ENCODE peak calls at places on chromosomes 16 and 17, in eight cellular contexts. One of them, this sample, is unnamed.

GRCh38 chr16:25030420-25031131 is 15.4 kb upstream of the ARHGAP17 start:
- DNase-seq in thoracic aorta: no peak
- DNase-seq in bronchial epithelial cell: no peak
- DNase-seq in ascending aorta: no peak
- DNase-seq in MCF 10A: no peak
- DNase-seq in stomach: no peak
- DNase-seq in activated B cell treated with CpG ODN at 0.5 μM for 24 hours: no peak
- DNase-seq in Caco-2: no peak
- DNase-seq in this sample: no peak

GRCh38 chr17:61000911-61001310 is 323.3 kb downstream of the BCAS3 start:
- DNase-seq in thoracic aorta: no peak
- DNase-seq in bronchial epithelial cell: no peak
- DNase-seq in ascending aorta: no peak
- DNase-seq in MCF 10A: peak; percentile 4
- DNase-seq in stomach: no peak
- DNase-seq in activated B cell treated with CpG ODN at 0.5 μM for 24 hours: no peak
- DNase-seq in Caco-2: no peak
- DNase-seq in this sample: no peak

GRCh38 chr16:12583237-12583897 is 220.3 kb downstream of the CPPED1 start:
- DNase-seq in thoracic aorta: no peak
- DNase-seq in bronchial epithelial cell: no peak
- DNase-seq in ascending aorta: no peak
- DNase-seq in MCF 10A: no peak
- DNase-seq in stomach: no peak
- DNase-seq in activated B cell treated with CpG ODN at 0.5 μM for 24 hours: no peak
- DNase-seq in Caco-2: no peak
- DNase-seq in this sample: no peak

GRCh38 chr17:156094-156621 is 18.8 kb downstream of the SCGB1C2 start:
- DNase-seq in thoracic aorta: no peak
- DNase-seq in bronchial epithelial cell: no peak
- DNase-seq in ascending aorta: no peak
- DNase-seq in MCF 10A: no peak
- DNase-seq in stomach: no peak
- DNase-seq in activated B cell treated with CpG ODN at 0.5 μM for 24 hours: no peak
- DNase-seq in Caco-2: no peak
- DNase-seq in this sample: no peak

GRCh38 chr17:81235822-81236740 is 2.8 kb downstream of the TEPSIN start:
- DNase-seq in thoracic aorta: no peak
- DNase-seq in bronchial epithelial cell: no peak
- DNase-seq in ascending aorta: no peak
- DNase-seq in MCF 10A: no peak
- DNase-seq in stomach: no peak
- DNase-seq in activated B cell treated with CpG ODN at 0.5 μM for 24 hours: no peak
- DNase-seq in Caco-2: no peak
- DNase-seq in this sample: peak; percentile 11

GRCh38 chr16:47590472-47590871 is 129.3 kb downstream of the PHKB start:
- DNase-seq in thoracic aorta: no peak
- DNase-seq in bronchial epithelial cell: no peak
- DNase-seq in ascending aorta: no peak
- DNase-seq in MCF 10A: no peak
- DNase-seq in stomach: no peak
- DNase-seq in activated B cell treated with CpG ODN at 0.5 μM for 24 hours: no peak
- DNase-seq in Caco-2: no peak
- DNase-seq in this sample: no peak

GRCh38 chr16:56988948-56989945 is at the start of gene NLRC5:
- DNase-seq in thoracic aorta: peak; percentile 41
- DNase-seq in bronchial epithelial cell: peak; percentile 52
- DNase-seq in ascending aorta: peak; percentile 92
- DNase-seq in MCF 10A: peak; percentile 83
- DNase-seq in stomach: peak; percentile 92
- DNase-seq in activated B cell treated with CpG ODN at 0.5 μM for 24 hours: peak; percentile 76
- DNase-seq in Caco-2: peak; percentile 79
- DNase-seq in this sample: peak; percentile 87

GRCh38 chr17:48051706-48052486 is 3.7 kb downstream of the NFE2L1 start:
- DNase-seq in thoracic aorta: peak; percentile 36
- DNase-seq in bronchial epithelial cell: no peak
- DNase-seq in ascending aorta: peak; percentile 81
- DNase-seq in MCF 10A: peak; percentile 88
- DNase-seq in stomach: peak; percentile 38
- DNase-seq in activated B cell treated with CpG ODN at 0.5 μM for 24 hours: no peak
- DNase-seq in Caco-2: no peak
- DNase-seq in this sample: no peak

GRCh38 chr17:37117743-37118142 is 169.0 kb downstream of the AATF start:
- DNase-seq in thoracic aorta: no peak
- DNase-seq in bronchial epithelial cell: no peak
- DNase-seq in ascending aorta: no peak
- DNase-seq in MCF 10A: no peak
- DNase-seq in stomach: no peak
- DNase-seq in activated B cell treated with CpG ODN at 0.5 μM for 24 hours: no peak
- DNase-seq in Caco-2: no peak
- DNase-seq in this sample: no peak

GRCh38 chr17:78715000-78715771 is 66.9 kb downstream of the CYTH1 start:
- DNase-seq in thoracic aorta: no peak
- DNase-seq in bronchial epithelial cell: no peak
- DNase-seq in ascending aorta: no peak
- DNase-seq in MCF 10A: no peak
- DNase-seq in stomach: peak; percentile 22
- DNase-seq in activated B cell treated with CpG ODN at 0.5 μM for 24 hours: no peak
- DNase-seq in Caco-2: no peak
- DNase-seq in this sample: no peak

GRCh38 chr16:49519008-49519656 is 145.5 kb downstream of the C16orf78 start:
- DNase-seq in thoracic aorta: no peak
- DNase-seq in bronchial epithelial cell: no peak
- DNase-seq in ascending aorta: no peak
- DNase-seq in MCF 10A: no peak
- DNase-seq in stomach: no peak
- DNase-seq in activated B cell treated with CpG ODN at 0.5 μM for 24 hours: no peak
- DNase-seq in Caco-2: no peak
- DNase-seq in this sample: no peak

GRCh38 chr17:15920758-15921239 is 24.1 kb upstream of the ADORA2B start:
- DNase-seq in thoracic aorta: no peak
- DNase-seq in bronchial epithelial cell: peak; percentile 82
- DNase-seq in ascending aorta: no peak
- DNase-seq in MCF 10A: peak; percentile 99
- DNase-seq in stomach: no peak
- DNase-seq in activated B cell treated with CpG ODN at 0.5 μM for 24 hours: no peak
- DNase-seq in Caco-2: peak; percentile 38
- DNase-seq in this sample: no peak

GRCh38 chr17:38786372-38786771 is 13.0 kb downstream of the PIP4K2B start:
- DNase-seq in thoracic aorta: no peak
- DNase-seq in bronchial epithelial cell: no peak
- DNase-seq in ascending aorta: no peak
- DNase-seq in MCF 10A: no peak
- DNase-seq in stomach: no peak
- DNase-seq in activated B cell treated with CpG ODN at 0.5 μM for 24 hours: no peak
- DNase-seq in Caco-2: no peak
- DNase-seq in this sample: no peak
- TF ChIP-seq CTCF in thoracic aorta: no peak
- TF ChIP-seq CTCF in bronchial epithelial cell: no peak
- TF ChIP-seq CTCF in ascending aorta: no peak
- TF ChIP-seq CTCF in MCF 10A: no peak
- TF ChIP-seq CTCF in stomach: no peak
- TF ChIP-seq CTCF in activated B cell treated with CpG ODN at 0.5 μM for 24 hours: no peak
- TF ChIP-seq CTCF in Caco-2: no peak
- TF ChIP-seq CTCF in this sample: no peak

GRCh38 chr16:51971184-51971583 is 575.8 kb downstream of the TOX3 start:
- DNase-seq in thoracic aorta: no peak
- DNase-seq in bronchial epithelial cell: peak; percentile 48
- DNase-seq in ascending aorta: no peak
- DNase-seq in MCF 10A: peak; percentile 54
- DNase-seq in stomach: peak; percentile 30
- DNase-seq in activated B cell treated with CpG ODN at 0.5 μM for 24 hours: no peak
- DNase-seq in Caco-2: no peak
- DNase-seq in this sample: no peak
- TF ChIP-seq CTCF in thoracic aorta: no peak
- TF ChIP-seq CTCF in bronchial epithelial cell: peak; percentile 67
- TF ChIP-seq CTCF in ascending aorta: no peak
- TF ChIP-seq CTCF in MCF 10A: peak; percentile 59
- TF ChIP-seq CTCF in stomach: peak; percentile 38
- TF ChIP-seq CTCF in activated B cell treated with CpG ODN at 0.5 μM for 24 hours: no peak
- TF ChIP-seq CTCF in Caco-2: peak; percentile 43
- TF ChIP-seq CTCF in this sample: no peak

DNA sequence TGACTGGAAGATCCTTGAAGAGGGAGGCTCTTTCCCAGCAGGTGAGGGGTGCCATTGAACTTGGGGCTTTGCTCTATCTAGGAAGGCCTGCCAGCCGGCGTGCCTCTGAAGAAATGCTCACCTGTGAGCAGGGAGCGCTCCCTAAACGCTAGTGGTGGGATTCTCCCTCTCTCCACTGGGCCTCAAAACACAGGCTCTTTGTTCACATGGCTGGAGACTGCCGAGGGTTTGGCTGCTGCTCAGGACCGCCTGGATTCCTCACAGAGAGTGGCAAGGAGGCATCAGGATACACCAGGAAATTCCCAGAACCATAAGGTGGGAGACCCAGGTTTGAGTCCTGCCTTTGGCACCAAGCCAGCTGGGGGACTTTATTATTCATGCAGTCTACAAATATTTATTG is 17.6 kb upstream of the TMEM11 start:
- DNase-seq in thoracic aorta: no peak
- DNase-seq in bronchial epithelial cell: no peak
- DNase-seq in ascending aorta: no peak
- DNase-seq in MCF 10A: no peak
- DNase-seq in stomach: no peak
- DNase-seq in activated B cell treated with CpG ODN at 0.5 μM for 24 hours: no peak
- DNase-seq in Caco-2: no peak
- DNase-seq in this sample: no peak
- TF ChIP-seq CTCF in thoracic aorta: no peak
- TF ChIP-seq CTCF in bronchial epithelial cell: no peak
- TF ChIP-seq CTCF in ascending aorta: no peak
- TF ChIP-seq CTCF in MCF 10A: no peak
- TF ChIP-seq CTCF in stomach: no peak
- TF ChIP-seq CTCF in activated B cell treated with CpG ODN at 0.5 μM for 24 hours: no peak
- TF ChIP-seq CTCF in Caco-2: no peak
- TF ChIP-seq CTCF in this sample: no peak

GRCh38 chr17:45235071-45236001 is 13.7 kb downstream of the FMNL1 start:
- DNase-seq in thoracic aorta: peak; percentile 30
- DNase-seq in bronchial epithelial cell: peak; percentile 68
- DNase-seq in ascending aorta: peak; percentile 84
- DNase-seq in MCF 10A: peak; percentile 82
- DNase-seq in stomach: peak; percentile 83
- DNase-seq in activated B cell treated with CpG ODN at 0.5 μM for 24 hours: peak; percentile 64
- DNase-seq in Caco-2: peak; percentile 72
- DNase-seq in this sample: peak; percentile 51
- TF ChIP-seq CTCF in thoracic aorta: peak; percentile 69
- TF ChIP-seq CTCF in bronchial epithelial cell: peak; percentile 87
- TF ChIP-seq CTCF in ascending aorta: peak; percentile 68
- TF ChIP-seq CTCF in MCF 10A: peak; percentile 78
- TF ChIP-seq CTCF in stomach: peak; percentile 66
- TF ChIP-seq CTCF in activated B cell treated with CpG ODN at 0.5 μM for 24 hours: peak; percentile 70
- TF ChIP-seq CTCF in Caco-2: peak; percentile 86
- TF ChIP-seq CTCF in this sample: peak; percentile 72

GRCh38 chr17:44007346-44008204 is 3.2 kb downstream of the NAGS start:
- DNase-seq in thoracic aorta: no peak
- DNase-seq in bronchial epithelial cell: no peak
- DNase-seq in ascending aorta: no peak
- DNase-seq in MCF 10A: peak; percentile 52
- DNase-seq in stomach: no peak
- DNase-seq in activated B cell treated with CpG ODN at 0.5 μM for 24 hours: no peak
- DNase-seq in Caco-2: no peak
- DNase-seq in this sample: no peak

GRCh38 chr17:44004761-44005526 is 522 bp downstream of the NAGS start:
- DNase-seq in thoracic aorta: no peak
- DNase-seq in bronchial epithelial cell: peak; percentile 50
- DNase-seq in ascending aorta: no peak
- DNase-seq in MCF 10A: no peak
- DNase-seq in stomach: peak; percentile 36
- DNase-seq in activated B cell treated with CpG ODN at 0.5 μM for 24 hours: peak; percentile 35
- DNase-seq in Caco-2: no peak
- DNase-seq in this sample: no peak

GRCh38 chr17:44006581-44007345 is 2.3 kb downstream of the NAGS start:
- DNase-seq in thoracic aorta: peak; percentile 99
- DNase-seq in bronchial epithelial cell: peak; percentile 93
- DNase-seq in ascending aorta: peak; percentile 98
- DNase-seq in MCF 10A: peak; percentile 99
- DNase-seq in stomach: peak; percentile 100
- DNase-seq in activated B cell treated with CpG ODN at 0.5 μM for 24 hours: peak; percentile 88
- DNase-seq in Caco-2: peak; percentile 99
- DNase-seq in this sample: peak; percentile 93

GRCh38 chr17:44005527-44005864 is 1.1 kb downstream of the NAGS start:
- DNase-seq in thoracic aorta: no peak
- DNase-seq in bronchial epithelial cell: no peak
- DNase-seq in ascending aorta: no peak
- DNase-seq in MCF 10A: no peak
- DNase-seq in stomach: no peak
- DNase-seq in activated B cell treated with CpG ODN at 0.5 μM for 24 hours: peak; percentile 19
- DNase-seq in Caco-2: no peak
- DNase-seq in this sample: no peak

GRCh38 chr17:44005865-44006580 is 1.6 kb downstream of the NAGS start:
- DNase-seq in thoracic aorta: no peak
- DNase-seq in bronchial epithelial cell: peak; percentile 54
- DNase-seq in ascending aorta: no peak
- DNase-seq in MCF 10A: no peak
- DNase-seq in stomach: peak; percentile 59
- DNase-seq in activated B cell treated with CpG ODN at 0.5 μM for 24 hours: peak; percentile 49
- DNase-seq in Caco-2: no peak
- DNase-seq in this sample: peak; percentile 32
- TF ChIP-seq CTCF in thoracic aorta: no peak
- TF ChIP-seq CTCF in bronchial epithelial cell: peak; percentile 59
- TF ChIP-seq CTCF in ascending aorta: peak; percentile 30
- TF ChIP-seq CTCF in MCF 10A: no peak
- TF ChIP-seq CTCF in stomach: no peak
- TF ChIP-seq CTCF in activated B cell treated with CpG ODN at 0.5 μM for 24 hours: no peak
- TF ChIP-seq CTCF in Caco-2: peak; percentile 25
- TF ChIP-seq CTCF in this sample: peak; percentile 13